ENCODE peak calls at places on chromosome 10, in five cellular contexts. J is colonic mucosa, Z is HCT116, M is GM23248, S is HepG2. P is an unnamed sample.
A peak's percentile ranks its signal among the peaks of the same experiment; 100 is the strongest.

GRCh38 chr10:11435621-11436020 is 175.8 kb downstream of the USP6NL start:
- DNase-seq in M (no peak), J (no peak), S (no peak), Z (no peak), P (peak; percentile 59)

GRCh38 chr10:30738416-30738815 is 108.9 kb upstream of the LYZL2 start:
- DNase-seq in M (no peak), Z (no peak), J (no peak), S (no peak), P (no peak)

GRCh38 chr10:78738861-78739260 is 329.9 kb upstream of the ZMIZ1 start:
- DNase-seq in S (no peak), Z (no peak), J (no peak), M (no peak), P (no peak)

GRCh38 chr10:83606275-83606674 is 533.0 kb upstream of the GHITM start:
- DNase-seq in M (no peak), S (no peak), J (no peak), Z (no peak), P (peak; percentile 44)

GRCh38 chr10:94274142-94274787 is 88.5 kb downstream of the NOC3L start:
- DNase-seq in J (peak; percentile 43), S (no peak), M (peak; percentile 8), Z (no peak), P (no peak)

GRCh38 chr10:89275383-89275782 is 23.8 kb upstream of the LIPA start:
- DNase-seq in M (peak; percentile 60), J (no peak), Z (no peak), S (no peak), P (no peak)

GRCh38 chr10:33483124-33483794 is 148.8 kb upstream of the NRP1 start:
- DNase-seq in M (no peak), Z (no peak), J (no peak), S (no peak), P (no peak)

GRCh38 chr10:30687698-30688213 is 58.2 kb upstream of the LYZL2 start:
- DNase-seq in M (peak; percentile 83), J (peak; percentile 76), S (peak; percentile 40), Z (peak; percentile 54), P (peak; percentile 97)

GRCh38 chr10:50937230-50937907 is 51.9 kb upstream of the A1CF start:
- DNase-seq in Z (peak; percentile 39), S (peak; percentile 24), J (peak; percentile 25), M (peak; percentile 76), P (no peak)

GRCh38 chr10:113922787-113923570 is 68.5 kb downstream of the NHLRC2 start:
- DNase-seq in Z (no peak), M (no peak), S (no peak), J (no peak), P (peak; percentile 72)

GRCh38 chr10:116913681-116914080 is 64.4 kb downstream of the ENO4 start:
- DNase-seq in M (no peak), Z (no peak), J (no peak), S (no peak), P (no peak)

GRCh38 chr10:62076872-62077271 is 175.4 kb downstream of the ARID5B start:
- DNase-seq in S (peak; percentile 63), J (no peak), M (peak; percentile 88), Z (no peak), P (no peak)

GRCh38 chr10:52855546-52856325 is 83.2 kb upstream of the MBL2 start:
- DNase-seq in M (no peak), J (no peak), Z (no peak), S (no peak), P (no peak)

GRCh38 chr10:33772370-33773331 is 438.2 kb upstream of the NRP1 start:
- DNase-seq in J (no peak), M (peak; percentile 11), S (no peak), Z (no peak), P (peak; percentile 57)

GRCh38 chr10:34058922-34059614 is 724.6 kb upstream of the NRP1 start:
- DNase-seq in M (no peak), S (no peak), Z (no peak), J (no peak), P (no peak)

GRCh38 chr10:75145590-75145989 is 34.1 kb downstream of the SAMD8 start:
- DNase-seq in S (no peak), Z (no peak), M (no peak), J (no peak), P (no peak)

GRCh38 chr10:58625070-58625469 is 112.4 kb downstream of the BICC1 start:
- DNase-seq in M (peak; percentile 90), J (no peak), S (peak; percentile 6), Z (no peak), P (no peak)

GRCh38 chr10:30769361-30769760 is 139.8 kb upstream of the LYZL2 start:
- DNase-seq in S (no peak), Z (no peak), J (no peak), M (no peak), P (no peak)

GRCh38 chr10:60420991-60421894 is 31.6 kb upstream of the ANK3 start:
- DNase-seq in Z (no peak), J (no peak), M (no peak), S (no peak), P (no peak)

GRCh38 chr10:90041585-90041984 is 340.2 kb downstream of the KIF20B start:
- DNase-seq in S (no peak), J (no peak), M (no peak), Z (no peak), P (no peak)

GRCh38 chr10:35462491-35462934 is 126.2 kb downstream of the CCNY start:
- DNase-seq in M (no peak), S (peak; percentile 56), J (no peak), Z (no peak), P (peak; percentile 75)

GRCh38 chr10:93413252-93413689 is 68.9 kb downstream of the MYOF start:
- DNase-seq in M (peak; percentile 21), J (no peak), S (no peak), Z (no peak), P (no peak)

GRCh38 chr10:3668276-3668960 is 116.6 kb downstream of the KLF6 start:
- DNase-seq in J (peak; percentile 40), S (peak; percentile 55), Z (no peak), M (peak; percentile 19), P (peak; percentile 89)

GRCh38 chr10:84375011-84375410 is 46.6 kb downstream of the CCSER2 start:
- DNase-seq in M (peak; percentile 65), Z (peak; percentile 57), S (peak; percentile 51), J (peak; percentile 57), P (peak; percentile 61)

GRCh38 chr10:110425684-110426293 is 71.9 kb upstream of the DUSP5 start:
- DNase-seq in M (peak; percentile 98), Z (no peak), S (peak; percentile 20), J (no peak), P (no peak)

GRCh38 chr10:11042375-11042774 is 24.7 kb downstream of the CELF2 start:
- DNase-seq in J (no peak), Z (no peak), M (peak; percentile 33), S (no peak), P (no peak)

GRCh38 chr10:11388996-11389395 is 222.5 kb downstream of the USP6NL start:
- DNase-seq in M (no peak), J (no peak), Z (no peak), S (no peak), P (no peak)

GRCh38 chr10:132139526-132139925 is 47.2 kb upstream of the DPYSL4 start:
- DNase-seq in M (no peak), Z (no peak), J (no peak), S (no peak), P (no peak)

GRCh38 chr10:17352583-17352982 is 101.8 kb downstream of the ST8SIA6 start:
- DNase-seq in Z (no peak), M (no peak), J (no peak), S (no peak), P (no peak)

GRCh38 chr10:13674645-13675588 is 88.2 kb downstream of the PRPF18 start:
- DNase-seq in S (no peak), J (no peak), Z (no peak), M (no peak), P (peak; percentile 59)

GRCh38 chr10:21174670-21175495 is 277.8 kb upstream of the NEBL start:
- DNase-seq in M (no peak), J (no peak), Z (peak; percentile 48), S (no peak), P (peak; percentile 69)

GRCh38 chr10:34985823-34986222 is 104.3 kb downstream of the CUL2 start:
- DNase-seq in Z (no peak), J (no peak), S (peak; percentile 40), M (peak; percentile 24), P (peak; percentile 72)

GRCh38 chr10:80741278-80741677 is 203.6 kb downstream of the SH2D4B start:
- DNase-seq in S (no peak), J (no peak), Z (no peak), M (no peak), P (no peak)
- H3K4me1 ChIP-seq in S (no peaks in the 10 kb centered on the region), J (no peaks in the 10 kb centered on the region), Z (no peaks in the 10 kb centered on the region), M (no peaks in the 10 kb centered on the region), P (peaks cover 16% of the 10 kb centered on the region)

DNA sequence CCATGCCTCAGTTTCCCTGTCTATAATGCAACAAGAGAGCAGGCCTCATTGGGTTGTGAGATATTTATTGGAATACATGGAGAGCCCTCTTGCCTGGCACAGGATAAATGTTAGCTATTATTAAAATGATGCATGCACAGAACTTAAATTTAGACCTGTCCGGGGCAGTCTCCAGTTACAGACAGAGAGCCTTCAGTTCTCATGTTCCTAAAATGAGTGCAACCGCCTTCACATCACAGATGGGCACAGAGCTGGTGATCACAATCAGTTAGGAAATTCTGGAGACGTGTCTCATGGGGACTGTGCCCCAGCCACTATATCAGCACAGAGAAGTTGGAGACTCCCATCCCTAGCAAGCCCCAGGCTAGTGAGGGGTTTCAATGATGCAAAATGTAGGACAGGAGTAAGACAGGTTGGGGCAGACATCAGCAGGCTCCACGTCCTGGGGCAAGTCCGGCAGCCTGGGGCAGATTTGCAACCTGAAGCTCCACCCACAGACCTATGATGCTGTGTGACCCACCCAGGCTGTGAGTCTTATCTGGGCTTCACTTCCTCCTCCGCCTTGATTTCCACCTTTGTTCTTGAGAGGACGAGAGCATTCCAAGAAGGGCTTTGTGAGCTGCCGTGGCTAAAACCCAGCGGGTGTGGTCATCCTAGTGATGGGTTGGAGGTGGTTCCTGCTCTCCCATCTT is 49.4 kb downstream of the CXCL12 start:
- DNase-seq in M (no peak), J (no peak), Z (no peak), S (no peak), P (no peak)
- H3K9ac ChIP-seq in M (no peak overlapping the region), J (no peak overlapping the region), Z (no peak overlapping the region), S (no peak overlapping the region), P (no peak overlapping the region)

DNA sequence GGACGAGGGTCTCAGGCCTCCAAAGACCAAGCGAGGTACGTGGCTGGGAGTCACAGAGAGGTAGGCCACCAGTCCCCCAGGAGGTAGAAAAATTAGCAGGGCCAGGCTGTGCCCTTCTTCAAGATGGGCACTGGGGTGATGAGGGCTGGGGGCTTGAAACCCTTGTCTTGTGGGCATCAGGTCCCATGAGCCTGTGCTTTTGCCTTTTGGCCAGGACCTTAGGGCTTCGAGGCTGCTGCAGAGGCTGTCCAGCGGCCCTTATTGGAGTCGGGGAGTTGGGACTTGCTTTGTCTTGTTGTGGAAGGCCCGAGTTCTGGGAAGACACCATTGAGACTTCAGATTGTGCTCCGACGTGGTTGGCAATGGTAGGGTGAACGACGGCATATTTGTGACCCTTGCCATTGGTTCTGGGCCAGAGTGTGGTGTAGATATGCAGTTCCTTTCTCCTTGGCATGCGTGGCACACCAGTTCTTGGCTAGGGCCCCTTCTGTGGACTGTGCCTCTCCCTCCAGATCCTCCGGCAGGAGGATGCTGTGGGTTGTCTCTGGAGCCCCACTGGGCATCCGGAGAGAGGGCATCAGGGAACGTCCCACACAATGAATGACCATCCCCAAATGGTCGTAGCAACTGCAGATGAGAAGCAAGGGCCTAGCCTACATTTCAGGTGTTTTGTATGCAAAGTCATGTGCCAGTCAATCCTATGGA is 931 bp downstream of the SH2D4B start:
- DNase-seq in S (no peak), Z (no peak), J (peak; percentile 12), M (no peak), P (no peak)
- H3K4me1 ChIP-seq in S (no peaks in the 10 kb centered on the region), Z (peaks cover 3% of the 10 kb centered on the region), J (no peaks in the 10 kb centered on the region), M (no peaks in the 10 kb centered on the region), P (peaks cover 14% of the 10 kb centered on the region)

GRCh38 chr10:130128922-130129321 is 7.3 kb upstream of the GLRX3 start:
- DNase-seq in S (no peak), Z (no peak), J (no peak), M (no peak), P (no peak)

GRCh38 chr10:130127612-130128607 is 8.3 kb upstream of the GLRX3 start:
- DNase-seq in S (peak; percentile 65), Z (no peak), M (peak; percentile 81), J (peak; percentile 49), P (peak; percentile 91)
- H3K9ac ChIP-seq in S (no peak overlapping the region), Z (no peak overlapping the region), M (no peak overlapping the region), J (no peak overlapping the region), P (no peak overlapping the region)

P was measured in endodermal cell.